ENCODE peak calls at places on chromosomes 12 and 14, in nine cellular contexts. K, O, E, T, M, D, S, L and Y are unnamed samples.

GRCh38 chr14:38311655-38312054 is 55.8 kb upstream of the CLEC14A start:
- DNase-seq in D (no peak), O (no peak), T (peak; percentile 83), E (no peak), L (no peak), K (no peak), S (no peak), M (no peak), Y (no peak)

GRCh38 chr12:121224591-121224990 is 14.7 kb downstream of the P2RX4 start:
- DNase-seq in T (no peak), K (no peak), L (no peak), O (no peak), E (no peak), M (no peak), D (no peak), S (no peak), Y (no peak)

GRCh38 chr14:68772761-68773381 is 20.0 kb downstream of the ZFP36L1 start:
- DNase-seq in L (no peak), M (no peak), E (no peak), S (peak; percentile 17), D (no peak), K (no peak), T (no peak), O (no peak), Y (peak; percentile 1)

GRCh38 chr14:72986214-72986613 is 40.7 kb downstream of the ZFYVE1 start:
- DNase-seq in O (no peak), E (no peak), T (no peak), M (no peak), D (no peak), S (no peak), L (no peak), K (no peak), Y (no peak)

GRCh38 chr12:68092976-68093375 is 66.6 kb downstream of the IFNG start:
- DNase-seq in D (no peak), K (no peak), T (no peak), O (no peak), L (no peak), S (no peak), E (no peak), M (no peak), Y (no peak)

GRCh38 chr14:78184151-78184550 is 14.0 kb downstream of the NRXN3 start:
- DNase-seq in O (no peak), K (no peak), T (no peak), L (no peak), D (no peak), S (no peak), M (no peak), E (no peak), Y (no peak)

GRCh38 chr12:132783917-132784531 is 22.4 kb upstream of the ANKLE2 start:
- DNase-seq in L (no peak), D (no peak), M (no peak), E (no peak), K (no peak), S (peak; percentile 85), T (no peak), O (no peak), Y (no peak)

GRCh38 chr14:105419305-105420091 is at the start of gene MTA1:
- DNase-seq in T (no peak), L (no peak), O (no peak), E (no peak), M (peak; percentile 39), S (no peak), K (peak; percentile 38), D (no peak), Y (peak; percentile 54)

GRCh38 chr14:101063121-101063520 is 159.6 kb upstream of the RTL1 start:
- DNase-seq in T (no peak), K (no peak), E (no peak), O (no peak), L (no peak), D (no peak), S (peak; percentile 21), M (no peak), Y (no peak)

GRCh38 chr12:55931780-55932545 is 1.0 kb downstream of the DGKA start:
- DNase-seq in S (peak; percentile 76), M (no peak), D (peak; percentile 35), E (no peak), T (peak; percentile 50), O (no peak), K (no peak), L (no peak), Y (peak; percentile 44)

GRCh38 chr14:51539571-51540037 is 112.1 kb upstream of the FRMD6 start:
- DNase-seq in E (no peak), K (no peak), S (no peak), O (peak; percentile 20), D (peak; percentile 62), M (no peak), T (peak; percentile 82), L (peak; percentile 69), Y (no peak)

GRCh38 chr14:64937821-64938193 is 4.7 kb downstream of the GPX2 start:
- DNase-seq in M (no peak), K (no peak), T (peak; percentile 16), E (no peak), S (no peak), O (no peak), D (peak; percentile 73), L (no peak), Y (no peak)

GRCh38 chr12:52903855-52904508 is 894 bp downstream of the KRT8 start:
- DNase-seq in L (no peak), D (peak; percentile 78), M (no peak), K (peak; percentile 42), T (peak; percentile 68), E (no peak), O (no peak), S (peak; percentile 59), Y (peak; percentile 34)

GRCh38 chr12:91406920-91407341 is 224.3 kb upstream of the DCN start:
- DNase-seq in L (no peak), S (no peak), E (peak; percentile 13), M (no peak), O (no peak), D (peak; percentile 4), T (peak; percentile 67), K (no peak), Y (no peak)

GRCh38 chr12:71710276-71711125 is 24.6 kb downstream of the TMEM19 start:
- DNase-seq in D (peak; percentile 64), K (no peak), S (no peak), T (peak; percentile 52), L (peak; percentile 37), E (peak; percentile 92), M (no peak), O (no peak), Y (no peak)

GRCh38 chr14:94775875-94776217 is 5.9 kb upstream of the GSC start:
- DNase-seq in K (no peak), O (no peak), S (no peak), D (peak; percentile 26), E (no peak), L (no peak), T (no peak), M (no peak), Y (no peak)

GRCh38 chr12:122862872-122863701 is 27.8 kb downstream of the HIP1R start:
- DNase-seq in K (peak; percentile 8), M (no peak), L (no peak), T (no peak), O (no peak), S (peak; percentile 46), D (no peak), E (no peak), Y (no peak)

GRCh38 chr12:107402041-107403022 is 283.3 kb upstream of the PWP1 start:
- DNase-seq in O (peak; percentile 66), M (no peak), K (peak; percentile 71), E (peak; percentile 69), D (peak; percentile 54), L (no peak), T (peak; percentile 47), S (no peak), Y (no peak)

GRCh38 chr12:3077572-3078081 is 448 bp downstream of the TSPAN9 start:
- DNase-seq in K (no peak), D (peak; percentile 38), S (no peak), E (no peak), O (no peak), L (no peak), T (no peak), M (no peak), Y (no peak)

GRCh38 chr12:92439397-92439779 is 263.4 kb upstream of the PLEKHG7 start:
- DNase-seq in K (no peak), E (no peak), S (no peak), T (no peak), M (no peak), L (no peak), O (no peak), D (no peak), Y (no peak)

GRCh38 chr12:101981868-101982267 is 79.9 kb downstream of the WASHC3 start:
- DNase-seq in O (no peak), T (no peak), M (no peak), E (no peak), S (no peak), D (no peak), K (no peak), L (no peak), Y (no peak)

GRCh38 chr14:50061664-50062437 is 54.5 kb downstream of the VCPKMT start:
- DNase-seq in D (peak; percentile 22), O (no peak), K (no peak), S (peak; percentile 72), T (peak; percentile 58), M (peak; percentile 28), L (no peak), E (no peak), Y (peak; percentile 59)

GRCh38 chr14:75960219-75960618 is 21.6 kb downstream of the TGFB3 start:
- DNase-seq in S (no peak), K (no peak), L (no peak), E (no peak), D (no peak), T (no peak), O (no peak), M (no peak), Y (no peak)

GRCh38 chr12:109387425-109388166 is 39.9 kb downstream of the MYO1H start:
- DNase-seq in T (peak; percentile 16), K (peak; percentile 14), O (no peak), L (no peak), D (peak; percentile 22), M (no peak), S (no peak), E (peak; percentile 44), Y (no peak)

GRCh38 chr12:121560392-121561021 is 20.3 kb downstream of the KDM2B start:
- DNase-seq in T (no peak), E (no peak), S (peak; percentile 56), O (no peak), K (no peak), L (no peak), M (no peak), D (no peak), Y (peak; percentile 58)